ENCODE peak calls at places on chromosomes 13 and 19, in eight cellular contexts. A is IMR-90, V is AG04449, D is fibroblast of the aortic adventitia, U is PC-3, Y is suprapubic skin, P is AG09309, L is osteoblast. W is an unnamed sample.

GRCh38 chr13:50910483-50910805 is 853 bp downstream of the RNASEH2B start:
- DNase-seq in A (peak), V (no peak), D (peak), U (peak), Y (peak), P (no peak), L (peak), W (no peak)

GRCh38 chr13:31951215-31951678 is 80.3 kb upstream of the FRY start:
- DNase-seq in A (peak), V (no peak), D (peak), U (peak), Y (peak), P (no peak), L (no peak), W (peak)

GRCh38 chr13:50124536-50125305 is 109.5 kb downstream of the KCNRG start:
- DNase-seq in A (peak), V (no peak), D (peak), U (peak), Y (peak), P (no peak), L (peak), W (no peak)

GRCh38 chr19:55251296-55252081 is 7.3 kb downstream of the PPP6R1 start:
- DNase-seq in A (peak), V (no peak), D (peak), U (peak), Y (no peak), P (no peak), L (peak), W (no peak)

GRCh38 chr13:70107498-70108271 is at the start of gene ATXN8OS:
- DNase-seq in A (no peak), V (no peak), D (no peak), U (no peak), Y (no peak), P (no peak), L (peak), W (no peak)

GRCh38 chr13:42992585-42993122 is 613 bp upstream of the EPSTI1 start:
- DNase-seq in A (no peak), V (no peak), D (no peak), U (no peak), Y (no peak), P (no peak), L (no peak), W (no peak)

GRCh38 chr13:68851026-68851425 is 1256.6 kb upstream of the ATXN8OS start:
- DNase-seq in A (no peak), V (no peak), D (no peak), U (peak), Y (no peak), P (no peak), L (no peak), W (no peak)

GRCh38 chr13:29935309-29935981 is 85.0 kb upstream of the UBL3 start:
- DNase-seq in A (no peak), V (no peak), D (no peak), U (no peak), Y (no peak), P (no peak), L (no peak), W (no peak)

GRCh38 chr19:34383599-34383998 is 18.6 kb downstream of the GPI start:
- DNase-seq in A (no peak), V (no peak), D (no peak), U (no peak), Y (no peak), P (no peak), L (peak), W (no peak)

GRCh38 chr13:30572859-30573275 is 44.9 kb upstream of the USPL1 start:
- DNase-seq in A (peak), V (no peak), D (peak), U (peak), Y (no peak), P (no peak), L (no peak), W (no peak)

GRCh38 chr19:7297742-7298141 is 3.5 kb upstream of the INSR start:
- DNase-seq in A (no peak), V (no peak), D (no peak), U (no peak), Y (no peak), P (no peak), L (peak), W (no peak)

GRCh38 chr13:30731658-30732390 is 3.5 kb upstream of the ALOX5AP start:
- DNase-seq in A (no peak), V (no peak), D (no peak), U (no peak), Y (no peak), P (no peak), L (peak), W (no peak)

GRCh38 chr13:111449041-111449440 is 128.6 kb downstream of the TEX29 start:
- DNase-seq in A (no peak), V (no peak), D (no peak), U (no peak), Y (no peak), P (no peak), L (no peak), W (no peak)

GRCh38 chr13:51818771-51819511 is 15.0 kb upstream of the DHRS12 start:
- DNase-seq in A (peak), V (no peak), D (peak), U (no peak), Y (no peak), P (peak), L (no peak), W (no peak)

GRCh38 chr13:104750377-104750776 is 1684.2 kb upstream of the SLC10A2 start:
- DNase-seq in A (no peak), V (no peak), D (no peak), U (peak), Y (no peak), P (no peak), L (no peak), W (no peak)

GRCh38 chr19:37654525-37654832 is 786 bp downstream of the ZFP30 start:
- DNase-seq in A (peak), V (no peak), D (peak), U (peak), Y (no peak), P (no peak), L (no peak), W (no peak)

GRCh38 chr19:3547301-3547731 is 8.3 kb downstream of the TEKTIP1 start:
- DNase-seq in A (no peak), V (no peak), D (no peak), U (peak), Y (no peak), P (no peak), L (peak), W (no peak)

GRCh38 chr19:57903298-57904174 is 12.9 kb downstream of the ZNF417 start:
- DNase-seq in A (peak), V (peak), D (peak), U (peak), Y (no peak), P (peak), L (peak), W (no peak)

GRCh38 chr19:46461537-46461936 is 9.8 kb downstream of the PNMA8A start:
- DNase-seq in A (no peak), V (no peak), D (no peak), U (no peak), Y (no peak), P (no peak), L (no peak), W (no peak)

GRCh38 chr19:3834349-3835054 is 34.3 kb downstream of the ZFR2 start:
- DNase-seq in A (no peak), V (no peak), D (no peak), U (no peak), Y (no peak), P (no peak), L (peak), W (no peak)

GRCh38 chr13:98563071-98563470 is 13.8 kb downstream of the STK24 start:
- DNase-seq in A (no peak), V (no peak), D (no peak), U (peak), Y (no peak), P (no peak), L (no peak), W (no peak)

GRCh38 chr19:934865-935422 is 9.1 kb downstream of the ARID3A start:
- DNase-seq in A (peak), V (no peak), D (peak), U (peak), Y (peak), P (no peak), L (no peak), W (peak)

DNA sequence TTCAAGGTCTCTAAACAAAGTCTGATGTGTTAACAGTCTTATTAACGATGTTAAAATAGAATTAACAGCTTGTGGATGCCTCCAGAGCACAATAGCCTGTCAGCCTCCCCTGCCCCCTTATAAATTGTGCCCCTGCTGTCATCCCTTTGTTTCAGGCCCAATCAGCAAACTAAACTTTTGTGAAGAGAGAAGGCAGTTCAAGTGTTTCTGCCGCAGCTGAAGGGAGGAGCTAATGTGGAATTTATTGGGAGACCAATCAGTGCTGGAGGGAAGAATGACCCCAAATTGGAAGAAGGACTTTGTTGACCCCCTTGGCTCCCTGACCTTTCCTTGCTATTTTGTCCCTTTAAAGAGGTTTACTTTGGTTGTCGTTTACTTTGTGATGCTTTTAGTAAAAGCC is 160.5 kb downstream of the TM9SF2 start:
- DNase-seq in A (no peak), V (no peak), D (no peak), U (no peak), Y (no peak), P (no peak), L (no peak), W (no peak)
- H3K4me3 ChIP-seq in A (no peak), V (no peak), D (no peak), U (no peak), Y (no peak), P (no peak), L (no peak), W (no peak)

DNA sequence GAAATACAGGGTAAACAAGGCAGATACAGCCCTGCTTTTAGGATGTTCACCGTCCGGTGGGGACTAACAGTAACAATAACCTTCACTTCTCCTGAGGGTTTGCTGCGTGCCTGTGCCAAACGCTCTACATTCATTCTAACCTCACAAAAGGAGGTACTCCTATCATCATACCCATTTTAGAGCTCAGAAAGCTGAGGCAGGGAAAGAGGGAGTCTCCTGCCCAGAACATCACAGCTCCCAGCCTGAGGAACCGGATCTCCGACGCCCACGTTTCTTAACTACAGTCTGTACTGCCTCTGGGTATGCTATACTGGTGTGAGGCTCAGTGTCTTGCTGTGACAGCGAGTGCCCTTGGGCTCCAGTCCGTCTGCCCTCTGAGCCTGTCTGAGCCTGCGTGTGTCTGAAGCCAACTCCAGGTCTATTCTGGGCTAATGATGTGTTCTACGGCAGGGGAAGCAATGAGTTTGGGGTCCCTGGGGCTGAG is 5.1 kb downstream of the LIPE start:
- DNase-seq in A (no peak), V (no peak), D (no peak), U (no peak), Y (no peak), P (no peak), L (peak), W (peak)
- H3K4me3 ChIP-seq in A (no peak), V (peak), D (no peak), U (no peak), Y (peak), P (no peak), L (no peak), W (no peak)

DNA sequence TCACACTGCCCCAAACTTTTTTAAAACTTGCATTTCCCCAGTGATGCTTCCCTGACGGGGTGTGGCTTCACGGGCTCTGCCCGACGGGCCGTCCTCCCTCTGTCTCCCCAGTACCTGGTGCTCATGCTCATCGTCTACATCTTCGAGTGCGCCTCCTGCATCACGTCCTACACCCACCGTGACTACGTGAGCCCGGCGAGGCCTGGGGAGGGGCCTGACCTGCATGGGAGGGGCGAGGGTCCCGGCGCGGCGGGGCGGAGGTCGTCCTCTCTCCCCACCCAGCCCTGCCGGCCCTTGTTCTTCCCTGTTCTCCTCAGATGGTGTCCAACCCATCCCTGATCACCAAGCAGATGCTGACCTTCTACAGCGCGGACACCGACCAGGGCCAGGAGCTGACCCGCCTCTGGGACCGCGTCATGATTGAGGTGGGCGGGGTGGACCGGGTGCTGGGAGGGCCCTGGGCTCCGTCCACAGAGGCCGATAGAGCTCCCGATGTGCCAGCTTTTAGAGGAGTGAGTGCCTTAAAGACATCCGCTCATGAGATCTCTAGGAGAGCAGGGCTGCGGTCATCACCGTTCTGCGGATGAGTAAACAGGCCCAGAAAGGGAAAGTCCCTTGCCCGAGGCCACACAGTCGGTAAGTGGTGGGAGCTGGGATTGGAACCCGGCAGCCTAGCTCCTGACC is 6.9 kb downstream of the UPK1A start:
- DNase-seq in A (peak), V (no peak), D (peak), U (no peak), Y (no peak), P (peak), L (peak), W (peak)
- H3K4me3 ChIP-seq in A (peak), V (peak), D (peak), U (no peak), Y (peak), P (peak), L (peak), W (peak)

GRCh38 chr13:78430166-78430791 is 173.1 kb downstream of the POU4F1 start:
- DNase-seq in A (no peak), V (no peak), D (no peak), U (no peak), Y (no peak), P (no peak), L (no peak), W (no peak)
- H3K4me3 ChIP-seq in A (no peak), V (no peak), D (no peak), U (no peak), Y (no peak), P (no peak), L (no peak), W (no peak)

DNA sequence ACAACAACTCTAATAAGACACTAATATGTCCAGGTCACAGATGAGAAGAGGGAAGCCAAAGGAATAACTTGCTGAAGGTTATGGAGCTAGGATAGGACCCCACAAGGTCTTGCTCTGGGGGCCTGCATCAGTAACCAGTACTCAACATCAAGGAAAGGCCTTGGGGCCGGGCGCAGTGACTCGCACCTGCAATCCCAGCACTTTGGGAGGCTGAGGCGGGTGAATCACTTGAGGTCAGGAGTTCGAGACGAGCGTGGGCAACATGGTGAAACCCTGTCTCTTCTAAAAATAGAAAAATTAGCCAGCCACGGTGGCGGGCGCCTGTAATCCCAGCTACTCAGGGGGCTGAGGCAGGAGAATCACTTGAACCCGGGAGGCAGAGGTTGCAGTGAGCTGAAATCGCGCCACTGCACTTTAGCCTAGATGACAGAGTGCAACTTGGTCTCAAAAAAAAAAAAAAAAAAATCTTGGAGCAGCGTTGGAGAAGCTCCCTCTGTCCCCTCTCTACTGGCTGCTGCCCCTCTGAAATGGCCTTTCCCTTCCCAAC is 1.8 kb downstream of the LONP1 start:
- DNase-seq in A (peak), V (no peak), D (peak), U (no peak), Y (no peak), P (no peak), L (no peak), W (no peak)
- H3K4me3 ChIP-seq in A (peak), V (peak), D (peak), U (peak), Y (no peak), P (peak), L (peak), W (peak)

GRCh38 chr13:48817166-48817802 is 158.4 kb upstream of the FNDC3A start:
- DNase-seq in A (no peak), V (no peak), D (no peak), U (no peak), Y (no peak), P (no peak), L (no peak), W (no peak)
- H3K4me3 ChIP-seq in A (no peak), V (no peak), D (no peak), U (no peak), Y (no peak), P (no peak), L (no peak), W (peak)